ENCODE peak calls at places on chromosomes 7 and 10, in five cellular contexts. One of them, this sample, is unnamed.

GRCh38 chr10:73819025-73819424 is 7.6 kb upstream of the NDST2 start:
- DNase-seq in WERI-Rb-1: no peak
- DNase-seq in T-helper 2 cell: no peak
- DNase-seq in HTR-8/SVneo: no peak
- DNase-seq in PC-3: no peak
- DNase-seq in this sample: no peak

GRCh38 chr7:105963038-105963667 is at the start of gene CDHR3:
- DNase-seq in WERI-Rb-1: no peak
- DNase-seq in PC-3: no peak
- DNase-seq in HTR-8/SVneo: no peak
- DNase-seq in T-helper 2 cell: no peak
- DNase-seq in this sample: no peak

GRCh38 chr10:73601486-73601921 is 10.4 kb upstream of the USP54 start:
- DNase-seq in HTR-8/SVneo: no peak
- DNase-seq in T-helper 2 cell: no peak
- DNase-seq in WERI-Rb-1: no peak
- DNase-seq in PC-3: peak
- DNase-seq in this sample: no peak

GRCh38 chr7:15478401-15478800 is 83.4 kb downstream of the AGMO start:
- DNase-seq in WERI-Rb-1: no peak
- DNase-seq in T-helper 2 cell: no peak
- DNase-seq in HTR-8/SVneo: no peak
- DNase-seq in PC-3: no peak
- DNase-seq in this sample: no peak

GRCh38 chr10:86234102-86234501 is 132.5 kb downstream of the GRID1 start:
- DNase-seq in T-helper 2 cell: no peak
- DNase-seq in PC-3: no peak
- DNase-seq in WERI-Rb-1: no peak
- DNase-seq in HTR-8/SVneo: no peak
- DNase-seq in this sample: peak

GRCh38 chr7:6615853-6616555 is 594 bp downstream of the ZNF853 start:
- DNase-seq in T-helper 2 cell: no peak
- DNase-seq in PC-3: peak
- DNase-seq in WERI-Rb-1: peak
- DNase-seq in HTR-8/SVneo: no peak
- DNase-seq in this sample: no peak

GRCh38 chr10:119270893-119271361 is 63.6 kb downstream of the GRK5 start:
- DNase-seq in T-helper 2 cell: peak
- DNase-seq in WERI-Rb-1: no peak
- DNase-seq in HTR-8/SVneo: no peak
- DNase-seq in PC-3: peak
- DNase-seq in this sample: peak

GRCh38 chr7:26681819-26682418 is 182.5 kb downstream of the SKAP2 start:
- DNase-seq in T-helper 2 cell: no peak
- DNase-seq in HTR-8/SVneo: no peak
- DNase-seq in WERI-Rb-1: no peak
- DNase-seq in PC-3: peak
- DNase-seq in this sample: peak

GRCh38 chr7:158361326-158361946 is 226.2 kb downstream of the PTPRN2 start:
- DNase-seq in WERI-Rb-1: no peak
- DNase-seq in T-helper 2 cell: no peak
- DNase-seq in PC-3: no peak
- DNase-seq in HTR-8/SVneo: no peak
- DNase-seq in this sample: no peak

This sample was measured in NB4.